ENCODE peak calls at places on chromosomes 11 and 22, in nine cellular contexts. C is NCI-H1930; J is aorta; K is pancreas; O is EL; U is effector memory CD8-positive, alpha-beta T cell; E is activated CD8-positive, alpha-beta memory T cell treated with anti-CD3 and anti-CD28 coated beads, Interleukin-2, amount 10 ng/mL, durations not matched to agents 7 days and 5 days; G is activated naive CD8-positive, alpha-beta T cell treated with anti-CD3 and anti-CD28 coated beads for 36 hours; H is hepatocyte. L is an unnamed sample.

GRCh38 chr11:112554586-112554985 is 293.9 kb upstream of the PLET1 start:
- DNase-seq in K (no peak), H (no peak), G (no peak), E (no peak), C (no peak), U (no peak), O (no peak), J (no peak), L (no peak)

GRCh38 chr22:41822289-41823057 is 10.4 kb upstream of the SREBF2 start:
- DNase-seq in H (peak), G (peak), K (no peak), U (peak), O (peak), E (peak), J (no peak), C (peak), L (peak)

GRCh38 chr11:31798057-31799035 is 12.8 kb downstream of the PAX6 start:
- DNase-seq in O (no peak), H (no peak), C (no peak), E (peak), K (no peak), J (peak), U (no peak), G (no peak), L (peak)

GRCh38 chr22:24763872-24764485 is 10.5 kb downstream of the PIWIL3 start:
- DNase-seq in E (no peak), K (no peak), O (no peak), C (no peak), U (no peak), J (no peak), H (no peak), G (no peak), L (no peak)

GRCh38 chr11:27875480-27876208 is 175.4 kb upstream of the BDNF start:
- DNase-seq in U (no peak), E (no peak), G (no peak), O (no peak), J (no peak), H (no peak), C (no peak), K (no peak), L (no peak)

GRCh38 chr11:31687256-31687655 is 123.9 kb downstream of the PAX6 start:
- DNase-seq in G (no peak), O (no peak), K (no peak), U (no peak), C (no peak), E (no peak), J (no peak), H (no peak), L (no peak)

GRCh38 chr22:47245786-47246185 is 483.3 kb downstream of the TBC1D22A start:
- DNase-seq in G (no peak), U (no peak), J (no peak), C (no peak), K (no peak), H (no peak), O (no peak), E (no peak), L (no peak)

GRCh38 chr11:8682219-8683114 is at the start of the genes RPL27A and TRIM66:
- DNase-seq in U (peak), J (peak), K (peak), H (peak), G (peak), C (peak), O (peak), E (peak), L (peak)

GRCh38 chr22:23251445-23252093 is 71.3 kb downstream of the BCR start:
- DNase-seq in J (no peak), U (no peak), H (peak), K (no peak), E (no peak), G (peak), O (peak), C (no peak), L (no peak)

GRCh38 chr11:380491-380890 is 11.2 kb downstream of the B4GALNT4 start:
- DNase-seq in O (no peak), G (no peak), U (no peak), K (peak), E (no peak), H (no peak), C (no peak), J (no peak), L (no peak)

GRCh38 chr11:32002311-32002710 is 88.6 kb upstream of the RCN1 start:
- DNase-seq in G (no peak), O (peak), J (no peak), U (no peak), C (no peak), K (no peak), H (no peak), E (no peak), L (no peak)

GRCh38 chr22:23835773-23836144 is 3.0 kb downstream of the DERL3 start:
- DNase-seq in O (no peak), E (no peak), H (no peak), U (no peak), G (no peak), J (peak), K (no peak), C (no peak), L (no peak)

GRCh38 chr22:43723816-43724215 is 88.3 kb downstream of the EFCAB6 start:
- DNase-seq in G (no peak), K (no peak), J (no peak), C (no peak), H (no peak), U (no peak), E (no peak), O (no peak), L (no peak)

GRCh38 chr11:131671764-131672163 is 301.3 kb downstream of the NTM start:
- DNase-seq in C (no peak), G (no peak), J (no peak), U (no peak), H (no peak), K (no peak), O (no peak), E (no peak), L (peak)

GRCh38 chr22:31449521-31449920 is 40.1 kb downstream of the EIF4ENIF1 start:
- DNase-seq in O (no peak), K (no peak), C (no peak), U (no peak), J (no peak), E (no peak), G (no peak), H (no peak), L (no peak)